ENCODE peak calls at places on chromosomes 13 and 19, in seven cellular contexts. One of them, this sample, is unnamed.

GRCh38 chr13:105139380-105140285 is 1395.8 kb downstream of the EFNB2 start:
- DNase-seq in stomach: peak
- DNase-seq in tibial artery: peak
- DNase-seq in ovary: no peak
- DNase-seq in GM12878: peak
- DNase-seq in CD4-positive, CD25-positive, alpha-beta regulatory T cell: peak
- DNase-seq in naive thymus-derived CD4-positive, alpha-beta T cell: peak
- DNase-seq in this sample: peak

GRCh38 chr19:28737021-28737525 is 475.9 kb downstream of the UQCRFS1 start:
- DNase-seq in stomach: no peak
- DNase-seq in tibial artery: no peak
- DNase-seq in ovary: no peak
- DNase-seq in GM12878: peak
- DNase-seq in CD4-positive, CD25-positive, alpha-beta regulatory T cell: no peak
- DNase-seq in naive thymus-derived CD4-positive, alpha-beta T cell: no peak
- DNase-seq in this sample: no peak

GRCh38 chr13:87344176-87344575 is 327.0 kb upstream of the SLITRK5 start:
- DNase-seq in stomach: no peak
- DNase-seq in tibial artery: no peak
- DNase-seq in ovary: no peak
- DNase-seq in GM12878: no peak
- DNase-seq in CD4-positive, CD25-positive, alpha-beta regulatory T cell: no peak
- DNase-seq in naive thymus-derived CD4-positive, alpha-beta T cell: no peak
- DNase-seq in this sample: no peak

GRCh38 chr13:71624641-71625040 is 242.4 kb downstream of the DACH1 start:
- DNase-seq in stomach: no peak
- DNase-seq in tibial artery: no peak
- DNase-seq in ovary: no peak
- DNase-seq in GM12878: no peak
- DNase-seq in CD4-positive, CD25-positive, alpha-beta regulatory T cell: no peak
- DNase-seq in naive thymus-derived CD4-positive, alpha-beta T cell: no peak
- DNase-seq in this sample: no peak

GRCh38 chr19:58409010-58409790 is 751 bp downstream of the ZNF584 start:
- DNase-seq in stomach: no peak
- DNase-seq in tibial artery: no peak
- DNase-seq in ovary: peak
- DNase-seq in GM12878: no peak
- DNase-seq in CD4-positive, CD25-positive, alpha-beta regulatory T cell: no peak
- DNase-seq in naive thymus-derived CD4-positive, alpha-beta T cell: peak
- DNase-seq in this sample: no peak

GRCh38 chr19:15471639-15472101 is 7.3 kb upstream of the RASAL3 start:
- DNase-seq in stomach: no peak
- DNase-seq in tibial artery: no peak
- DNase-seq in ovary: no peak
- DNase-seq in GM12878: no peak
- DNase-seq in CD4-positive, CD25-positive, alpha-beta regulatory T cell: no peak
- DNase-seq in naive thymus-derived CD4-positive, alpha-beta T cell: no peak
- DNase-seq in this sample: no peak

GRCh38 chr19:29194658-29195057 is 18.3 kb downstream of the UQCRFS1 start:
- DNase-seq in stomach: no peak
- DNase-seq in tibial artery: no peak
- DNase-seq in ovary: no peak
- DNase-seq in GM12878: no peak
- DNase-seq in CD4-positive, CD25-positive, alpha-beta regulatory T cell: no peak
- DNase-seq in naive thymus-derived CD4-positive, alpha-beta T cell: no peak
- DNase-seq in this sample: no peak

GRCh38 chr13:29454931-29455481 is 140.5 kb downstream of the SLC7A1 start:
- DNase-seq in stomach: no peak
- DNase-seq in tibial artery: no peak
- DNase-seq in ovary: no peak
- DNase-seq in GM12878: no peak
- DNase-seq in CD4-positive, CD25-positive, alpha-beta regulatory T cell: no peak
- DNase-seq in naive thymus-derived CD4-positive, alpha-beta T cell: no peak
- DNase-seq in this sample: no peak

GRCh38 chr13:87884874-87885273 is 213.7 kb downstream of the SLITRK5 start:
- DNase-seq in stomach: no peak
- DNase-seq in tibial artery: no peak
- DNase-seq in ovary: no peak
- DNase-seq in GM12878: no peak
- DNase-seq in CD4-positive, CD25-positive, alpha-beta regulatory T cell: no peak
- DNase-seq in naive thymus-derived CD4-positive, alpha-beta T cell: no peak
- DNase-seq in this sample: no peak

GRCh38 chr13:97720881-97721280 is 232.6 kb upstream of the IPO5 start:
- DNase-seq in stomach: no peak
- DNase-seq in tibial artery: no peak
- DNase-seq in ovary: no peak
- DNase-seq in GM12878: no peak
- DNase-seq in CD4-positive, CD25-positive, alpha-beta regulatory T cell: no peak
- DNase-seq in naive thymus-derived CD4-positive, alpha-beta T cell: no peak
- DNase-seq in this sample: no peak

GRCh38 chr13:79434578-79434977 is 28.5 kb upstream of the RBM26 start:
- DNase-seq in stomach: no peak
- DNase-seq in tibial artery: no peak
- DNase-seq in ovary: no peak
- DNase-seq in GM12878: no peak
- DNase-seq in CD4-positive, CD25-positive, alpha-beta regulatory T cell: no peak
- DNase-seq in naive thymus-derived CD4-positive, alpha-beta T cell: no peak
- DNase-seq in this sample: no peak

GRCh38 chr19:55087542-55087935 is 11.9 kb downstream of the EPS8L1 start:
- DNase-seq in stomach: no peak
- DNase-seq in tibial artery: no peak
- DNase-seq in ovary: no peak
- DNase-seq in GM12878: no peak
- DNase-seq in CD4-positive, CD25-positive, alpha-beta regulatory T cell: no peak
- DNase-seq in naive thymus-derived CD4-positive, alpha-beta T cell: no peak
- DNase-seq in this sample: no peak

GRCh38 chr13:48210178-48210577 is 22.8 kb upstream of the ITM2B start:
- DNase-seq in stomach: no peak
- DNase-seq in tibial artery: no peak
- DNase-seq in ovary: no peak
- DNase-seq in GM12878: no peak
- DNase-seq in CD4-positive, CD25-positive, alpha-beta regulatory T cell: no peak
- DNase-seq in naive thymus-derived CD4-positive, alpha-beta T cell: no peak
- DNase-seq in this sample: no peak

GRCh38 chr13:27288397-27288796 is 17.8 kb downstream of the RASL11A start:
- DNase-seq in stomach: no peak
- DNase-seq in tibial artery: no peak
- DNase-seq in ovary: no peak
- DNase-seq in GM12878: no peak
- DNase-seq in CD4-positive, CD25-positive, alpha-beta regulatory T cell: no peak
- DNase-seq in naive thymus-derived CD4-positive, alpha-beta T cell: no peak
- DNase-seq in this sample: no peak

GRCh38 chr19:49861127-49861526 is 6.2 kb downstream of the PNKP start:
- DNase-seq in stomach: peak
- DNase-seq in tibial artery: no peak
- DNase-seq in ovary: peak
- DNase-seq in GM12878: no peak
- DNase-seq in CD4-positive, CD25-positive, alpha-beta regulatory T cell: no peak
- DNase-seq in naive thymus-derived CD4-positive, alpha-beta T cell: no peak
- DNase-seq in this sample: no peak

GRCh38 chr13:73189766-73190165 is 131.0 kb downstream of the KLF5 start:
- DNase-seq in stomach: no peak
- DNase-seq in tibial artery: no peak
- DNase-seq in ovary: no peak
- DNase-seq in GM12878: no peak
- DNase-seq in CD4-positive, CD25-positive, alpha-beta regulatory T cell: no peak
- DNase-seq in naive thymus-derived CD4-positive, alpha-beta T cell: no peak
- DNase-seq in this sample: no peak

GRCh38 chr13:84834201-84834600 is 951.9 kb upstream of the SLITRK1 start:
- DNase-seq in stomach: no peak
- DNase-seq in tibial artery: no peak
- DNase-seq in ovary: no peak
- DNase-seq in GM12878: no peak
- DNase-seq in CD4-positive, CD25-positive, alpha-beta regulatory T cell: no peak
- DNase-seq in naive thymus-derived CD4-positive, alpha-beta T cell: no peak
- DNase-seq in this sample: no peak

GRCh38 chr13:100573121-100573520 is 15.5 kb downstream of the GGACT start:
- DNase-seq in stomach: peak
- DNase-seq in tibial artery: peak
- DNase-seq in ovary: no peak
- DNase-seq in GM12878: peak
- DNase-seq in CD4-positive, CD25-positive, alpha-beta regulatory T cell: peak
- DNase-seq in naive thymus-derived CD4-positive, alpha-beta T cell: peak
- DNase-seq in this sample: peak

GRCh38 chr19:35350591-35350990 is 2.9 kb downstream of the FFAR1 start:
- DNase-seq in stomach: no peak
- DNase-seq in tibial artery: no peak
- DNase-seq in ovary: peak
- DNase-seq in GM12878: no peak
- DNase-seq in CD4-positive, CD25-positive, alpha-beta regulatory T cell: no peak
- DNase-seq in naive thymus-derived CD4-positive, alpha-beta T cell: no peak
- DNase-seq in this sample: no peak

GRCh38 chr19:18473706-18474087 is 35.8 kb upstream of the ISYNA1 start:
- DNase-seq in stomach: no peak
- DNase-seq in tibial artery: no peak
- DNase-seq in ovary: no peak
- DNase-seq in GM12878: no peak
- DNase-seq in CD4-positive, CD25-positive, alpha-beta regulatory T cell: no peak
- DNase-seq in naive thymus-derived CD4-positive, alpha-beta T cell: no peak
- DNase-seq in this sample: no peak

GRCh38 chr13:43572601-43573360 is 214.0 kb downstream of the ENOX1 start:
- DNase-seq in stomach: no peak
- DNase-seq in tibial artery: no peak
- DNase-seq in ovary: no peak
- DNase-seq in GM12878: no peak
- DNase-seq in CD4-positive, CD25-positive, alpha-beta regulatory T cell: no peak
- DNase-seq in naive thymus-derived CD4-positive, alpha-beta T cell: no peak
- DNase-seq in this sample: no peak

GRCh38 chr13:43573787-43574562 is 212.8 kb downstream of the ENOX1 start:
- DNase-seq in stomach: no peak
- DNase-seq in tibial artery: no peak
- DNase-seq in ovary: no peak
- DNase-seq in GM12878: no peak
- DNase-seq in CD4-positive, CD25-positive, alpha-beta regulatory T cell: no peak
- DNase-seq in naive thymus-derived CD4-positive, alpha-beta T cell: no peak
- DNase-seq in this sample: no peak

GRCh38 chr13:43579321-43579720 is 207.5 kb downstream of the ENOX1 start:
- DNase-seq in stomach: no peak
- DNase-seq in tibial artery: no peak
- DNase-seq in ovary: no peak
- DNase-seq in GM12878: no peak
- DNase-seq in CD4-positive, CD25-positive, alpha-beta regulatory T cell: no peak
- DNase-seq in naive thymus-derived CD4-positive, alpha-beta T cell: no peak
- DNase-seq in this sample: no peak

GRCh38 chr13:43573361-43573740 is 213.4 kb downstream of the ENOX1 start:
- DNase-seq in stomach: no peak
- DNase-seq in tibial artery: no peak
- DNase-seq in ovary: no peak
- DNase-seq in GM12878: no peak
- DNase-seq in CD4-positive, CD25-positive, alpha-beta regulatory T cell: no peak
- DNase-seq in naive thymus-derived CD4-positive, alpha-beta T cell: no peak
- DNase-seq in this sample: no peak

DNA sequence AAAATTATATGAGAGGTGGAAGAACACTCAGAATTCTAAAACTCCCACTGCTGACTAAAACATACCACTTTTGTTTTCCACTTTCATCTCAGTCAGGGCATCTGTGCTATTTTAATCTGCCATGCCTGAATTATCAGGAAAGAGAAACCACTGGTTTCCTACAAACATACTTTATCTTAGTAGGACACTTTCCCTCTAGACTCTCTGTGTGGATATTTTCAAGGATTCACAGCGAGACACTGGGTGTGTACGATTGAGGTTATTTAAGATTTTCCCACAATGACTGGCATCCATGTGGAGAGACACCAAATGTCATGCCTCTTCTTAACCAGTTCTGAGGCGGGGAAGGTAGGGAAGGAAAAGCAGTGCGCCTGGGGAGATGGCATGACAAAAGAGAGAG is 212.2 kb downstream of the ENOX1 start:
- DNase-seq in stomach: no peak
- DNase-seq in tibial artery: no peak
- DNase-seq in ovary: no peak
- DNase-seq in GM12878: no peak
- DNase-seq in CD4-positive, CD25-positive, alpha-beta regulatory T cell: no peak
- DNase-seq in naive thymus-derived CD4-positive, alpha-beta T cell: no peak
- DNase-seq in this sample: no peak
- H3K27ac ChIP-seq in stomach: no peak
- H3K27ac ChIP-seq in tibial artery: no peak
- H3K27ac ChIP-seq in ovary: no peak
- H3K27ac ChIP-seq in GM12878: no peak
- H3K27ac ChIP-seq in CD4-positive, CD25-positive, alpha-beta regulatory T cell: no peak
- H3K27ac ChIP-seq in naive thymus-derived CD4-positive, alpha-beta T cell: no peak
- H3K27ac ChIP-seq in this sample: no peak

DNA sequence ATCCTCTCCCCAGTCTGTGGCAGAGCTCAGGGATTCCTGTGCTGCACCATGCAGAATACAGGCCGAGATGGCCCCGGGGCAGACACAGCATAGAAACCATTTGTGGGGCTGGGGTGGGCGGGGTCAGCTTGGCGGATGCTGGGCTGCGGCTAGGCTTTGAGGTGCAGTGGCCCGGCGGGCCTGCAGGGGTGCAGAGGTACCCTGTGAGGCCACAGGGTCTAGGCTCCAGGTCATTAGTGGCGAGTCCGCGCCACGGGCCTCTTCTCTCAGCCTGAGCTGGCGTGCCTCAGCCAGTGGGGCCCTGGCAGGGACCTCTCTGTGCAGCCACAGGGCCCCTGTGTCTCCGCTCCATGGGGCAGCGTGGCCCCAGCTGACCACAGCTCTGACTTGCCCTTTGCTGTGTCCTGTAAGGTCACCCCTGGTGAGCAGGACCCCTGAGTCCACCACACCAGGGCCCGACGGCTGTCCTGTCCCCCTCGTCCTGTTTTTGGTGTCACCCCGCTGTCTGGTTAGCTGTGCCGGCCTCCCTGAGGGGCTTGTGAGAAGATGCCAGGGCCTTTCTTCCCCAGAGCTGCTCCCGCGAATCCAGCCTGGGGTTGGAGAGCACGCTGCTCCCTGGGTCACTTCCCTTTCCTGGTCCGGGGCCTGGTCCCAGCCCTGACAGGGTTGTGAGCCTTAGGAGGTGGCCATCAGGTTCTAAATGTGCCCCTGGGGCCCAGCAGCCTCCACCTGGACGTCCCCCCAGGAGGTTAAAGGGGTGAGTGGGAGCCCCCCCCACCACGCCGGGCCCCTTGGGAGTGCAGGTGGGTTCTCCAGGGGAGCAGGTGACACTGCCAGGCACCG is 12.1 kb downstream of the KDM4B start:
- DNase-seq in stomach: no peak
- DNase-seq in tibial artery: no peak
- DNase-seq in ovary: no peak
- DNase-seq in GM12878: no peak
- DNase-seq in CD4-positive, CD25-positive, alpha-beta regulatory T cell: no peak
- DNase-seq in naive thymus-derived CD4-positive, alpha-beta T cell: no peak
- DNase-seq in this sample: no peak
- H3K27ac ChIP-seq in stomach: no peak
- H3K27ac ChIP-seq in tibial artery: no peak
- H3K27ac ChIP-seq in ovary: no peak
- H3K27ac ChIP-seq in GM12878: no peak
- H3K27ac ChIP-seq in CD4-positive, CD25-positive, alpha-beta regulatory T cell: no peak
- H3K27ac ChIP-seq in naive thymus-derived CD4-positive, alpha-beta T cell: no peak
- H3K27ac ChIP-seq in this sample: no peak

GRCh38 chr19:46350029-46350757 is 3.3 kb downstream of the PPP5C start:
- DNase-seq in stomach: no peak
- DNase-seq in tibial artery: no peak
- DNase-seq in ovary: no peak
- DNase-seq in GM12878: no peak
- DNase-seq in CD4-positive, CD25-positive, alpha-beta regulatory T cell: no peak
- DNase-seq in naive thymus-derived CD4-positive, alpha-beta T cell: no peak
- DNase-seq in this sample: no peak
- H3K27ac ChIP-seq in stomach: peak
- H3K27ac ChIP-seq in tibial artery: peak
- H3K27ac ChIP-seq in ovary: no peak
- H3K27ac ChIP-seq in GM12878: peak
- H3K27ac ChIP-seq in CD4-positive, CD25-positive, alpha-beta regulatory T cell: peak
- H3K27ac ChIP-seq in naive thymus-derived CD4-positive, alpha-beta T cell: peak
- H3K27ac ChIP-seq in this sample: peak

GRCh38 chr13:110305544-110305943 is 1.4 kb downstream of the COL4A1 start:
- DNase-seq in stomach: no peak
- DNase-seq in tibial artery: no peak
- DNase-seq in ovary: no peak
- DNase-seq in GM12878: no peak
- DNase-seq in CD4-positive, CD25-positive, alpha-beta regulatory T cell: no peak
- DNase-seq in naive thymus-derived CD4-positive, alpha-beta T cell: no peak
- DNase-seq in this sample: no peak
- H3K27ac ChIP-seq in stomach: peak
- H3K27ac ChIP-seq in tibial artery: peak
- H3K27ac ChIP-seq in ovary: no peak
- H3K27ac ChIP-seq in GM12878: no peak
- H3K27ac ChIP-seq in CD4-positive, CD25-positive, alpha-beta regulatory T cell: no peak
- H3K27ac ChIP-seq in naive thymus-derived CD4-positive, alpha-beta T cell: no peak
- H3K27ac ChIP-seq in this sample: no peak

This sample was measured in effector memory CD4-positive, alpha-beta T cell.